ENCODE peak calls at places on chromosomes 4 and X, in seven cellular contexts. G is cardiac muscle cell, D is suprapubic skin, N is Panc1, I is lung, J is transverse colon, A is breast epithelium. C is an unnamed sample.
A peak's percentile ranks its signal among the peaks of the same experiment; 100 is the strongest.

GRCh38 chrX:105460366-105460765 is 239.9 kb upstream of the TEX13A start:
- DNase-seq in G (peak; percentile 78), D (no peak), N (no peak), I (no peak), J (no peak), A (no peak), C (no peak)

GRCh38 chr4:81227138-81227537 is 12.1 kb upstream of the PRKG2 start:
- DNase-seq in G (no peak), D (no peak), N (no peak), I (no peak), J (no peak), A (no peak), C (no peak)

GRCh38 chr4:95867919-95868318 is 28.0 kb downstream of the PDHA2 start:
- DNase-seq in G (peak; percentile 27), D (no peak), N (no peak), I (no peak), J (no peak), A (no peak), C (no peak)

GRCh38 chr4:90317785-90318184 is 190.6 kb downstream of the CCSER1 start:
- DNase-seq in G (peak; percentile 93), D (no peak), N (peak; percentile 33), I (no peak), J (no peak), A (no peak), C (no peak)

GRCh38 chrX:40169193-40170086 is 71.7 kb upstream of the BCOR start:
- DNase-seq in G (peak; percentile 83), D (peak; percentile 69), N (peak; percentile 61), I (no peak), J (peak; percentile 80), A (no peak), C (no peak)

GRCh38 chrX:11687157-11687556 is 21.4 kb upstream of the ARHGAP6 start:
- DNase-seq in G (no peak), D (no peak), N (no peak), I (no peak), J (no peak), A (no peak), C (no peak)

GRCh38 chr4:84966382-84967291 is at the start of gene WDFY3:
- DNase-seq in G (peak; percentile 95), D (peak; percentile 91), N (no peak), I (peak; percentile 89), J (peak; percentile 81), A (peak; percentile 79), C (peak; percentile 94)

GRCh38 chrX:63426519-63426918 is 75.4 kb upstream of the SPIN4 start:
- DNase-seq in G (no peak), D (no peak), N (no peak), I (no peak), J (no peak), A (no peak), C (no peak)

GRCh38 chr4:8662776-8663175 is 70.2 kb downstream of the CPZ start:
- DNase-seq in G (no peak), D (no peak), N (no peak), I (no peak), J (no peak), A (no peak), C (no peak)

GRCh38 chrX:108811891-108812290 is 75.5 kb upstream of the IRS4 start:
- DNase-seq in G (no peak), D (no peak), N (no peak), I (no peak), J (no peak), A (no peak), C (no peak)

GRCh38 chrX:18755651-18756050 is 48.2 kb downstream of the PPEF1 start:
- DNase-seq in G (peak; percentile 1), D (no peak), N (no peak), I (no peak), J (no peak), A (no peak), C (no peak)

GRCh38 chr4:69518543-69519198 is 23.0 kb upstream of the UGT2B4 start:
- DNase-seq in G (no peak), D (no peak), N (no peak), I (no peak), J (no peak), A (no peak), C (no peak)

GRCh38 chr4:101191302-101192098 is 155.8 kb downstream of the PPP3CA start:
- DNase-seq in G (peak; percentile 96), D (peak; percentile 79), N (no peak), I (peak; percentile 60), J (peak; percentile 50), A (peak; percentile 49), C (no peak)

GRCh38 chr4:102730968-102731533 is 29.7 kb downstream of the MANBA start:
- DNase-seq in G (no peak), D (no peak), N (no peak), I (no peak), J (no peak), A (no peak), C (no peak)

GRCh38 chr4:87073187-87073569 is 138.4 kb downstream of the AFF1 start:
- DNase-seq in G (no peak), D (no peak), N (no peak), I (no peak), J (no peak), A (no peak), C (no peak)

GRCh38 chr4:109649872-109650271 is 53.4 kb downstream of the CASP6 start:
- DNase-seq in G (no peak), D (no peak), N (no peak), I (no peak), J (no peak), A (no peak), C (no peak)
- H3K4me3 ChIP-seq in G (no peak overlapping the region), D (no peak overlapping the region), N (no peak overlapping the region), I (no peak overlapping the region), J (no peak overlapping the region), A (no peak overlapping the region), C (no peak overlapping the region)

GRCh38 chr4:6910340-6910959 is 824 bp downstream of the TBC1D14 start:
- DNase-seq in G (no peak), D (no peak), N (no peak), I (no peak), J (peak; percentile 37), A (no peak), C (no peak)
- TF ChIP-seq CTCF in G (peak; percentile 16), D (no peak), N (peak; percentile 29), I (no peak), J (no peak), A (no peak), C (no peak)

DNA sequence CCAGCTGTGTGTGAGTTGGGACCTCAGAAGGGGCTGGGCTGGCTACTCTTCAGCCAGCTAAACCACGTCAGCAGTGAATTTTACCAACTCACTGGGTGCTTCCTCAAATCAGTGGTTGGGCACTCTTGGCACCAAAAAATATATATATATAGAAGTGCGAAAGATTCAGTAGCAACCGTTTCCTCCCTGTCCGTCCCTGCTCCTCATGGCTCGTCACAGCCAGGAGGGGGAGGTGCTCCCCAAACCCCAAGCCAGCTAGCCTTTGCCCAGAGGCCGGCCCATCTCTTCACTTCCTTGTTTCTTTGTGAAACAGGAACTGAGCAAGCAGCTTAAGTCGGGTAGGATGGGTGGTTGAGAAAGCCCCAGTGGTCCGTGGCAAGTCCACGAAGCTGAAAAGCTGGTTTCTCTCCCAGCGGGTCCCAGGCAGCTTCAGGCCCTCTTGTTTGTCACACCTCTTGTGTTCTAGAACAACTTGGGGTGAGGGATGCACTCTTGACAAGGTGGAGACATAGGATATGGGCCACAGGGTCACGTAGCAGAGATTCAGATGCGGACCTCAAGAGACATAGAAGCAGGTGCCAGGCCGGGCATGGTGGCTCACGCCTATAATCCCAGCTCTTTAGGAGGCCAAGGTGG is 6.8 kb upstream of the SASH3 start:
- DNase-seq in G (no peak), D (peak; percentile 78), N (no peak), I (peak; percentile 70), J (peak; percentile 82), A (peak; percentile 50), C (no peak)
- H3K4me1 ChIP-seq in G (no peaks in the 10 kb centered on the region), D (no peaks in the 10 kb centered on the region), N (no peaks in the 10 kb centered on the region), I (no peaks in the 10 kb centered on the region), J (no peaks in the 10 kb centered on the region), A (no peaks in the 10 kb centered on the region), C (no peaks in the 10 kb centered on the region)

GRCh38 chr4:10688022-10688421 is 3.5 kb upstream of the CLNK start:
- DNase-seq in G (no peak), D (no peak), N (no peak), I (no peak), J (no peak), A (no peak), C (no peak)

GRCh38 chr4:10687526-10687925 is 3.0 kb upstream of the CLNK start:
- DNase-seq in G (no peak), D (no peak), N (no peak), I (no peak), J (no peak), A (no peak), C (peak; percentile 47)

GRCh38 chr4:10677796-10678497 is 6.6 kb downstream of the CLNK start:
- DNase-seq in G (no peak), D (no peak), N (no peak), I (no peak), J (no peak), A (no peak), C (no peak)

GRCh38 chr4:10684631-10685030 is at the start of gene CLNK:
- DNase-seq in G (no peak), D (no peak), N (no peak), I (no peak), J (no peak), A (no peak), C (no peak)

DNA sequence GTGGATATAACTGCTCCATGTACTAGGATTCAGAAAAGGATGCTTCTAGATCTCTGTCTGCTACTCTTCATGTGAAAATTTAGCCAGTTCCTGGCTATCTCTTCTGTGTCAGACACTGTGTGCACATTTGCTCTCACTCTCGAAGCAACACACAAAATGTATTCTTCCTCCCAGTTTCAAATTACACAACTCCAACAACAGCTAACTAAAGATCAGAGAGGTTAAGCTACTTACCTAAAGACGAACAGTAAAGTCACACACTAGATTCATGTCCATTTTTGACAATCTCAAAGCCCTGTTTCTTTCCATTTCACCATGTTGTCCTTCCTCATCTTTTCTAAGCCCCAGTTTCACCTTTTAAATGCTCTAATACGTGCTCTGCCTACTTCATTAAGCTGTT is 2.2 kb downstream of the CLNK start:
- DNase-seq in G (no peak), D (no peak), N (no peak), I (no peak), J (no peak), A (no peak), C (no peak)
- H3K4me3 ChIP-seq in G (no peak overlapping the region), D (no peak overlapping the region), N (no peak overlapping the region), I (no peak overlapping the region), J (no peak overlapping the region), A (no peak overlapping the region), C (no peak overlapping the region)